ENCODE peak calls at places on chromosome 20, in six cellular contexts. Y, F, V, C, D and W are unnamed samples.

GRCh38 chr20:17721802-17722486 is 22.2 kb downstream of the BANF2 start:
- DNase-seq in Y (no peak), F (no peak), V (no peak), C (no peak), D (no peak), W (peak)

GRCh38 chr20:22807045-22807444 is 222.7 kb upstream of the FOXA2 start:
- DNase-seq in Y (no peak), C (no peak), F (no peak), V (no peak), D (no peak), W (no peak)

GRCh38 chr20:61912665-61913422 is 152.8 kb downstream of the TAF4 start:
- DNase-seq in V (no peak), F (no peak), C (no peak), D (no peak), Y (no peak), W (no peak)

GRCh38 chr20:49446808-49447207 is 35.7 kb downstream of the KCNB1 start:
- DNase-seq in C (peak), V (no peak), F (no peak), Y (no peak), D (no peak), W (no peak)

GRCh38 chr20:4435210-4435609 is 286.5 kb upstream of the PRND start:
- DNase-seq in Y (no peak), V (no peak), C (no peak), D (no peak), F (no peak), W (no peak)

GRCh38 chr20:36117638-36118037 is 36.9 kb upstream of the EPB41L1 start:
- DNase-seq in C (no peak), V (no peak), F (no peak), Y (no peak), D (no peak), W (no peak)

GRCh38 chr20:57400262-57400701 is 9.1 kb downstream of the RBM38 start:
- DNase-seq in F (no peak), V (no peak), Y (no peak), D (no peak), C (no peak), W (no peak)

GRCh38 chr20:63972312-63973159 is 2.8 kb upstream of the ZNF512B start:
- DNase-seq in C (no peak), Y (no peak), F (no peak), V (no peak), D (no peak), W (no peak)

GRCh38 chr20:57038608-57039440 is 227.6 kb downstream of the BMP7 start:
- DNase-seq in C (no peak), Y (no peak), F (no peak), V (no peak), D (no peak), W (no peak)